ENCODE peak calls at places on chromosomes 7 and 10, in seven cellular contexts. E, M, X, K, S, T and N are unnamed samples.

GRCh38 chr7:138239244-138239643 is 163.0 kb downstream of the AKR1D1 start:
- DNase-seq in E (no peak), M (no peak), X (peak; percentile 7), K (no peak), S (no peak), T (no peak), N (peak; percentile 24)

GRCh38 chr7:138907438-138907837 is 73.8 kb downstream of the KIAA1549 start:
- DNase-seq in E (no peak), M (no peak), X (no peak), K (no peak), S (no peak), T (no peak), N (no peak)

GRCh38 chr7:98879198-98879988 is 1.1 kb downstream of the TRRAP start:
- DNase-seq in E (no peak), M (no peak), X (no peak), K (no peak), S (no peak), T (no peak), N (no peak)

GRCh38 chr7:79407351-79407750 is 46.1 kb downstream of the MAGI2 start:
- DNase-seq in E (no peak), M (no peak), X (peak; percentile 55), K (no peak), S (no peak), T (no peak), N (no peak)

GRCh38 chr7:112103246-112103645 is 103.0 kb downstream of the DOCK4 start:
- DNase-seq in E (no peak), M (no peak), X (no peak), K (no peak), S (peak; percentile 70), T (no peak), N (no peak)

GRCh38 chr10:121753726-121754476 is 155.7 kb upstream of the FGFR2 start:
- DNase-seq in E (no peak), M (peak; percentile 46), X (peak; percentile 72), K (no peak), S (peak; percentile 66), T (no peak), N (peak; percentile 17)

GRCh38 chr7:68009716-68010115 is 1013.1 kb downstream of the TYW1 start:
- DNase-seq in E (no peak), M (no peak), X (no peak), K (no peak), S (no peak), T (no peak), N (no peak)

GRCh38 chr10:35372329-35372728 is 36.0 kb downstream of the CCNY start:
- DNase-seq in E (no peak), M (no peak), X (peak; percentile 86), K (no peak), S (no peak), T (no peak), N (no peak)

GRCh38 chr7:91265693-91266066 is 1.4 kb downstream of the FZD1 start:
- DNase-seq in E (no peak), M (no peak), X (peak; percentile 32), K (no peak), S (no peak), T (no peak), N (no peak)

GRCh38 chr10:5081091-5081490 is 13.1 kb upstream of the AKR1C3 start:
- DNase-seq in E (no peak), M (no peak), X (no peak), K (no peak), S (no peak), T (no peak), N (no peak)

GRCh38 chr10:29955308-29955935 is 104.0 kb downstream of the JCAD start:
- DNase-seq in E (no peak), M (peak; percentile 42), X (peak; percentile 28), K (no peak), S (peak; percentile 60), T (no peak), N (no peak)

GRCh38 chr10:86956195-86956840 is 1.1 kb downstream of the MMRN2 start:
- DNase-seq in E (no peak), M (no peak), X (no peak), K (no peak), S (no peak), T (no peak), N (no peak)
- H3K4me3 ChIP-seq in E (peak overlapping the region; percentile 28), M (no peak overlapping the region), X (no peak overlapping the region), K (peak overlapping the region; percentile 44), S (no peak overlapping the region), T (no peak overlapping the region), N (no peak overlapping the region)

DNA sequence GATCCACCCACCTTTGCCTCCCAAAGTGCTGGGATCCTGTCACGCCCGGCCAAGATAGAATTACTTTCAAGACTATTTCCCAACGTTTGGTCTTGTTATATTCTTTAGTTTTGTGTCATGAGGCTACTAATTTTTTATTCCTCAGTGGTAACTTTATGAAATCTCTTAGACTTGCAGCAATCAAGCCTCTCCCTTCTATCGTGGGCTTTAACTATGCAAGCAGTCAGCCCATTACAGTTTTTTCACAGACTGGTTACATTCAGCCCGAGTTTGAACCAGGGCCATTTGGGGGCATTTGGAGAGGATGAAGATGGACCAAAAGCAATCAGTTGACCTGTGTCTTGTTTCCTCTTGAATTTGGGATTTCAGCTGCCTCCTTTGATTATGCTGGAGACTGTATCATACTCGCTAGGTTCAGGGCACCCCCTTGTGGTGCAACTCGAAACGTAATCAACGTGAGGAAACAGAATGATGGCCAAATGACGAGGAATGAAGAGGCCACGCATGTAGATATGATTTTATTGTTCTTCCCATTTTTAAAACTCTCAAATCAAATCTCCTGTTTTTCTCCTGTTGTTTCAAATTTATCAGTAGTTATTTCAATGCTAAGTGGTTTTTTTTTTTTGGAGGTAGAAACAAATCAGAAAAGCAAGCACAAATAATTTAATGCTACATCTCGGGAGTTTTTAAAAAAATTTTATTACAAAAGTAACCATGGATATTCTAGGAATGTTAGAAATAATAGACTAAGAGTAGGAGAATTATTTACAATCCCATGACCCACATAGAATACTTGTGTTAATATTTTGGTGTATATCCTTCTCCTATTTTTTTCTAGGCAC is 151.6 kb downstream of the KIAA1217 start:
- DNase-seq in E (peak; percentile 84), M (no peak), X (peak; percentile 83), K (peak; percentile 95), S (peak; percentile 75), T (peak; percentile 49), N (no peak)
- TF ChIP-seq CTCF in E (peak; percentile 74), M (peak; percentile 81), X (peak; percentile 77), K (peak; percentile 51), S (peak; percentile 86), T (peak; percentile 87), N (peak; percentile 84)

DNA sequence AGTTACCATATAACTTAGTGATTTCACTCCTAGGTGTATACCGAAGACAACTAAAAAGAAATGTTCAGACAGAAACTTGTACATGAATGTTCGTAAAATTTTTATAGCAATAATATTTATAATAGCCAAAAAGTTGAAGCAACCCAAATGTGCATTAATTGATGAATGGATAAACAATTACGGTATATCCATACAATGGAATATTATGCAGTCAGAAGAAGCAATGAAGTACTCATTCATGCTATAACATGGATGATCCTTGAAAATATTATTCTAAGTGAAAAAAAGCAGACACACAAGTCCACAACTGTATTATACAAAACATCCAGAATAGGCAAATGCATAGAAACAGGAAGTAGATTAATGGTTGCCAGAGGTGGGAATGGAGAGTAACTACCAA is 183.9 kb downstream of the RNLS start:
- DNase-seq in E (no peak), M (no peak), X (no peak), K (no peak), S (no peak), T (no peak), N (no peak)
- H3K4me3 ChIP-seq in E (no peak overlapping the region), M (no peak overlapping the region), X (no peak overlapping the region), K (no peak overlapping the region), S (no peak overlapping the region), T (no peak overlapping the region), N (no peak overlapping the region)

GRCh38 chr10:97355571-97355975 is 21.0 kb upstream of the FRAT2 start:
- DNase-seq in E (no peak), M (no peak), X (peak; percentile 28), K (peak; percentile 31), S (no peak), T (no peak), N (no peak)

GRCh38 chr10:97356918-97357317 is 22.4 kb upstream of the FRAT2 start:
- DNase-seq in E (no peak), M (no peak), X (no peak), K (no peak), S (no peak), T (no peak), N (no peak)

GRCh38 chr10:97356318-97356914 is 21.9 kb upstream of the FRAT2 start:
- DNase-seq in E (no peak), M (no peak), X (no peak), K (no peak), S (no peak), T (no peak), N (no peak)

GRCh38 chr10:97358781-97359180 is 24.3 kb upstream of the FRAT2 start:
- DNase-seq in E (no peak), M (no peak), X (no peak), K (no peak), S (no peak), T (no peak), N (no peak)

GRCh38 chr10:97358349-97358748 is 23.8 kb upstream of the FRAT2 start:
- DNase-seq in E (no peak), M (no peak), X (no peak), K (no peak), S (no peak), T (no peak), N (no peak)
- TF ChIP-seq CTCF in E (no peak), M (no peak), X (no peak), K (no peak), S (no peak), T (no peak), N (no peak)

GRCh38 chr7:22082553-22082885 is 136.8 kb upstream of the CDCA7L start:
- DNase-seq in E (no peak), M (no peak), X (no peak), K (no peak), S (peak; percentile 1), T (no peak), N (no peak)
- H3K4me3 ChIP-seq in E (peak overlapping the region; percentile 53), M (peak overlapping the region; percentile 75), X (peak overlapping the region; percentile 87), K (peak overlapping the region; percentile 65), S (peak overlapping the region; percentile 73), T (peak overlapping the region; percentile 86), N (peak overlapping the region; percentile 71)